ENCODE peak calls at places on chromosome 17, in eight cellular contexts. G is NCI-H1105 treated with DMSO at 0.1 percent for 48 hours; P is AG04450; Y is right cardiac atrium; Z is stimulated activated effector memory CD8-positive, alpha-beta T cell treated with anti-CD3 and anti-CD28 coated beads, Interleukin-12 subunit alpha, Interleukin-12 subunit beta, amount 100 ng/mL, for 72 hours; J is NB4; N is astrocyte of the spinal cord; M is NCI-H226. L is an unnamed sample.

GRCh38 chr17:80821546-80821945 is 170.1 kb upstream of the CHMP6 start:
- DNase-seq in P (no peak), Y (no peak), N (no peak), M (no peak), Z (no peak), G (no peak), J (no peak), L (no peak)

GRCh38 chr17:35242158-35242804 is 591 bp upstream of the SLFN5 start:
- DNase-seq in Z (peak), J (peak), M (peak), Y (peak), G (peak), P (no peak), N (peak), L (peak)

GRCh38 chr17:45868276-45868675 is 23.6 kb downstream of the SPPL2C start:
- DNase-seq in Z (no peak), G (no peak), N (no peak), Y (no peak), J (peak), P (no peak), M (peak), L (no peak)

GRCh38 chr17:43694081-43694870 is 32.6 kb upstream of the MEOX1 start:
- DNase-seq in M (peak), P (peak), J (peak), G (peak), Z (peak), N (peak), Y (peak), L (peak)

GRCh38 chr17:13792314-13792713 is 190.6 kb upstream of the HS3ST3A1 start:
- DNase-seq in P (no peak), N (peak), M (no peak), Z (no peak), G (no peak), Y (no peak), J (no peak), L (no peak)

GRCh38 chr17:56772442-56772841 is 61.3 kb downstream of the C17orf67 start:
- DNase-seq in J (no peak), P (no peak), M (no peak), N (no peak), Z (no peak), G (no peak), Y (no peak), L (no peak)

GRCh38 chr17:6145946-6146345 is 75.8 kb downstream of the WSCD1 start:
- DNase-seq in P (no peak), Z (no peak), N (no peak), J (no peak), M (no peak), Y (no peak), G (no peak), L (no peak)

GRCh38 chr17:20066253-20066652 is 57.1 kb downstream of the SPECC1 start:
- DNase-seq in P (peak), Z (no peak), Y (peak), N (peak), M (peak), G (no peak), J (no peak), L (no peak)

GRCh38 chr17:7712111-7712771 is 5.3 kb upstream of the DNAH2 start:
- DNase-seq in P (no peak), J (no peak), N (no peak), M (no peak), Y (no peak), Z (no peak), G (peak), L (peak)

GRCh38 chr17:43634681-43635125 is 27.0 kb downstream of the MEOX1 start:
- DNase-seq in M (no peak), G (no peak), N (no peak), P (no peak), J (no peak), Y (peak), Z (no peak), L (no peak)

GRCh38 chr17:82720204-82720603 is 3.7 kb downstream of the FN3KRP start:
- DNase-seq in P (no peak), G (no peak), J (no peak), M (no peak), Y (peak), Z (no peak), N (no peak), L (no peak)

GRCh38 chr17:43170766-43171681 is at the start of gene NBR1:
- DNase-seq in P (peak), Y (peak), N (peak), J (peak), Z (peak), M (peak), G (peak), L (peak)

GRCh38 chr17:39365252-39365651 is 36.2 kb downstream of the FBXL20 start:
- DNase-seq in M (no peak), J (peak), Y (no peak), P (peak), Z (no peak), G (no peak), N (peak), L (no peak)

GRCh38 chr17:19672009-19672837 is 23.7 kb downstream of the ALDH3A2 start:
- DNase-seq in P (no peak), J (no peak), M (no peak), Y (peak), Z (no peak), G (no peak), N (no peak), L (no peak)

GRCh38 chr17:47700471-47701449 is 6.8 kb downstream of the TBKBP1 start:
- DNase-seq in Z (peak), P (no peak), J (no peak), M (no peak), Y (no peak), N (no peak), G (no peak), L (no peak)

GRCh38 chr17:43341705-43342600 is 56.8 kb upstream of the ARL4D start:
- DNase-seq in Z (peak), G (no peak), J (no peak), M (peak), N (peak), P (no peak), Y (no peak), L (no peak)

GRCh38 chr17:40443196-40443987 is at the start of gene IGFBP4:
- DNase-seq in Y (peak), G (peak), Z (peak), J (peak), P (no peak), M (peak), N (peak), L (peak)

GRCh38 chr17:79003661-79004411 is 5.7 kb downstream of the CANT1 start:
- DNase-seq in P (no peak), Y (peak), G (no peak), J (no peak), N (no peak), M (no peak), Z (no peak), L (no peak)

L was measured in NCI-H2171 treated with DMSO at 0.1 percent for 48 hours.